ENCODE peak calls at places on chromosome 18, in five cellular contexts. I is pancreas, S is heart left ventricle, O is cardiac muscle cell, A is thyroid gland. R is an unnamed sample.

GRCh38 chr18:47718646-47719045 is 211.8 kb downstream of the SMAD2 start:
- DNase-seq in I (no peak), S (no peak), O (no peak), A (no peak), R (no peak)

GRCh38 chr18:74796928-74797576 is 199.4 kb downstream of the ZNF407 start:
- DNase-seq in I (no peak), S (no peak), O (peak), A (no peak), R (no peak)

GRCh38 chr18:39701839-39702238 is 2136.2 kb upstream of the CELF4 start:
- DNase-seq in I (no peak), S (no peak), O (peak), A (no peak), R (no peak)

GRCh38 chr18:46402396-46402795 is 254.6 kb downstream of the LOXHD1 start:
- DNase-seq in I (no peak), S (no peak), O (peak), A (no peak), R (no peak)

GRCh38 chr18:34697233-34697632 is 12.9 kb upstream of the DTNA start:
- DNase-seq in I (no peak), S (no peak), O (no peak), A (no peak), R (no peak)

GRCh38 chr18:10094154-10094553 is 180.3 kb downstream of the VAPA start:
- DNase-seq in I (no peak), S (no peak), O (no peak), A (no peak), R (no peak)

GRCh38 chr18:58692420-58693185 is 21.3 kb downstream of the MALT1 start:
- DNase-seq in I (no peak), S (no peak), O (no peak), A (no peak), R (no peak)

GRCh38 chr18:55838841-55839240 is 250.8 kb upstream of the TCF4 start:
- DNase-seq in I (no peak), S (no peak), O (peak), A (no peak), R (no peak)

GRCh38 chr18:60372598-60372997 is at the start of gene MC4R:
- DNase-seq in I (no peak), S (peak), O (peak), A (no peak), R (peak)

GRCh38 chr18:62585274-62586147 is 62.7 kb downstream of the ZCCHC2 start:
- DNase-seq in I (no peak), S (no peak), O (no peak), A (no peak), R (no peak)

GRCh38 chr18:57980573-57981348 is 63.3 kb upstream of the NEDD4L start:
- DNase-seq in I (no peak), S (no peak), O (no peak), A (no peak), R (no peak)

GRCh38 chr18:58501033-58501432 is 127.9 kb downstream of the ALPK2 start:
- DNase-seq in I (no peak), S (no peak), O (peak), A (no peak), R (no peak)

GRCh38 chr18:70284976-70285610 is 3.8 kb upstream of the SOCS6 start:
- DNase-seq in I (no peak), S (no peak), O (no peak), A (no peak), R (no peak)

GRCh38 chr18:76621184-76621583 is 126.1 kb upstream of the ZNF516 start:
- DNase-seq in I (no peak), S (no peak), O (no peak), A (no peak), R (no peak)

GRCh38 chr18:61825386-61825785 is 67.4 kb downstream of the RNF152 start:
- DNase-seq in I (no peak), S (no peak), O (peak), A (no peak), R (no peak)

GRCh38 chr18:46134920-46135675 is 30.9 kb downstream of the HAUS1 start:
- DNase-seq in I (no peak), S (peak), O (no peak), A (no peak), R (no peak)

GRCh38 chr18:58847383-58848071 is 17.1 kb upstream of the ZNF532 start:
- DNase-seq in I (peak), S (peak), O (no peak), A (no peak), R (peak)

GRCh38 chr18:62450546-62451395 is 72.1 kb upstream of the ZCCHC2 start:
- DNase-seq in I (peak), S (peak), O (peak), A (peak), R (peak)

GRCh38 chr18:10822457-10822856 is 296.6 kb downstream of the NAPG start:
- DNase-seq in I (no peak), S (no peak), O (peak), A (no peak), R (no peak)

GRCh38 chr18:5393779-5394178 is 98.3 kb upstream of the ZBTB14 start:
- DNase-seq in I (no peak), S (no peak), O (peak), A (no peak), R (no peak)

GRCh38 chr18:26480897-26481795 is 67.2 kb downstream of the KCTD1 start:
- DNase-seq in I (no peak), S (no peak), O (peak), A (peak), R (no peak)

GRCh38 chr18:31046916-31047315 is 4.4 kb upstream of the DSC3 start:
- DNase-seq in I (no peak), S (no peak), O (no peak), A (no peak), R (no peak)

GRCh38 chr18:10113156-10114022 is 199.6 kb downstream of the VAPA start:
- DNase-seq in I (no peak), S (no peak), O (peak), A (no peak), R (no peak)

DNA sequence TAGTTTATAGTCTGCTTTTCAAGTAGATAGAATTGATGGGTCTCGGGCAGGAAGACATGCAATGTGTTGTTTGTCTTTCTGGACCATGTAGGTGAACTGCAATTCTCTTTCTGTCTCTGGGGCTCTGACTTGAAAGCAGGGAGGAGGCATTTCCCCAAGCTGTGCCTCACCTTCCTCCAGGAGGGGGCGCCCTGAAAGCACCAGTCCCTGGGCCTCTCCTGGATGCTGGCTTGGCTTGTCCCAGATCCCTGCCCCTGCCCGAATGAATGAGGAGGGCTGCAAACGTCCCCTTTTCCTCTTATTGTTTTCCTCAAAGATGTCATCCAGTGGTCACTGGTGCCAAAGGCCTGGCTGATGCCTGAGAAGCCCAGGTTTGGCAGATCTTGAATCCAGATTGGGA is 270.6 kb downstream of the CELF4 start:
- DNase-seq in I (no peak), S (no peak), O (peak), A (peak), R (no peak)
- TF ChIP-seq CTCF in I (no peak), S (no peak), O (peak), A (peak), R (no peak)

GRCh38 chr18:8627107-8627472 is 17.9 kb downstream of the RAB12 start:
- DNase-seq in I (no peak), S (peak), O (no peak), A (no peak), R (no peak)

GRCh38 chr18:8626414-8627106 is 17.3 kb downstream of the RAB12 start:
- DNase-seq in I (no peak), S (no peak), O (no peak), A (no peak), R (no peak)

GRCh38 chr18:8625693-8626092 is 16.5 kb downstream of the RAB12 start:
- DNase-seq in I (no peak), S (no peak), O (no peak), A (no peak), R (no peak)

GRCh38 chr18:8620845-8621244 is 11.6 kb downstream of the RAB12 start:
- DNase-seq in I (no peak), S (no peak), O (no peak), A (no peak), R (no peak)

GRCh38 chr18:8623549-8624106 is 14.4 kb downstream of the RAB12 start:
- DNase-seq in I (no peak), S (peak), O (no peak), A (no peak), R (peak)
- H3K4me3 ChIP-seq in I (no peak), S (peak), O (no peak), A (no peak), R (peak)

DNA sequence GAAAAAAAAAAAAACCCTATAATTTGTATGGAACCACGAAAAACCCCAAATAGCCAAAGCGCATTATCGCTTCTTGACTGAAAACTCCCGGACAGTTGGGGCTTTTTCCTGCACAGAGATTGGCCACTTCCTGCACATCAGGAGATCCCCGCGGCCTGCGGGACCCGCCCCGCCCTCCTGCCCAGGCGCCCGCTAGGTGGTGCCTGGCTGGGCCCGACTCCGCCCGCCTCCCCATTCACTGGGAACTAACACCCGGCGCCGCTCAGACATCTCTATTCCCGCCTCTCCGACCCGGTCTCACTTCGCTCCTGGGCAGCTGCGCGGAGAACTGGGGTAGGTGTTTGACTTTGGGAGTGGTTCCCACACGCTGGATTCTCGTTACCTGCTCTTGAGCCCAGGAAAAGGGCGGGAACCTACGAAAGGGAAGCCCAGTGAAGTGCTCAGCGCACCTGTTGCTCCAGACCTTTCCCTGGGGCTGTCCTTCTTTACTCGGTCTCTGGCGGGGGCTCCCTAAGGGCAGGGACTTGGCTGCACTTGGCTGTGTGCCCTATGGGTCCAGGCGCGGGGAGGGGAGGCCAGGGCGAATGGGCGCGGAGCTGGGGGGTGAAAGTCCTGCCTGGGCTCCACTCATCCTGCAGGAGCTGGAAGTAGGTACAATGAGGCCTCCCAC is at the start of gene HMSD:
- DNase-seq in I (peak), S (peak), O (peak), A (peak), R (peak)
- TF ChIP-seq CTCF in I (peak), S (peak), O (peak), A (peak), R (peak)

GRCh38 chr18:50424877-50425690 is 50.2 kb downstream of the SKA1 start:
- DNase-seq in I (peak), S (peak), O (peak), A (no peak), R (no peak)

GRCh38 chr18:50427896-50428295 is 53.0 kb downstream of the SKA1 start:
- DNase-seq in I (no peak), S (no peak), O (no peak), A (no peak), R (no peak)

GRCh38 chr18:50418650-50419049 is 43.8 kb downstream of the SKA1 start:
- DNase-seq in I (no peak), S (no peak), O (no peak), A (no peak), R (no peak)

DNA sequence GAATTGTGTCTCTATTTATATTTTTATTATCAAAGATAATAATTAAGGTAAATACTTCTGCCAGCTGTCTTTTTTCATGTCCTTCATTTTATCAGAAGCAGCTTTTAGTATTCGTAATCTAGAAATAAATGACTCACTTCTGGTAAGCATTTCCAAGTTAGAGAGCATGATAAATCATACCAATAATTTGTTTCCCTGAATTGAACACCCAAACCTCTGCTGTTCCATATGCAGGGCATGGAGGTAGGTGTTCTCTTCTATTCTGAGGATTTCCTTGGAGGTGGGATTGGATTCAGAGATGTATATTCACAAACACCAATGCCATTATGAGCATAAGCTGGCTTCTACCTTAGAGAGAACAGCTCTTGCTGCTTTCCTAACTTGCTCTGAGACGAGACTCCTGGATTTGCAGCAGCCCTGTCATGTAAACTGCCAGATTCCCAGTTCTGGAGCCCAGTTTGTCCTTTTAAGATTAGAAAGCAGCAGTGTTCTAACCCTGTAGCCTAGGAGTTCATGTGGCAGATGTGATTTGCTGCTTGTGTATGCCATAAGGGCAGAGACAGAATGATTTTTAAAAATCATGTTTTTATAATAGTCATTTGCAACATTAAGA is 47.5 kb downstream of the SKA1 start:
- DNase-seq in I (no peak), S (no peak), O (peak), A (no peak), R (no peak)
- H3K4me3 ChIP-seq in I (no peak), S (no peak), O (no peak), A (no peak), R (no peak)

GRCh38 chr18:40957533-40958070 is 997.4 kb upstream of the PIK3C3 start:
- DNase-seq in I (no peak), S (no peak), O (no peak), A (no peak), R (no peak)
- TF ChIP-seq CTCF in I (no peak), S (no peak), O (peak), A (no peak), R (no peak)

DNA sequence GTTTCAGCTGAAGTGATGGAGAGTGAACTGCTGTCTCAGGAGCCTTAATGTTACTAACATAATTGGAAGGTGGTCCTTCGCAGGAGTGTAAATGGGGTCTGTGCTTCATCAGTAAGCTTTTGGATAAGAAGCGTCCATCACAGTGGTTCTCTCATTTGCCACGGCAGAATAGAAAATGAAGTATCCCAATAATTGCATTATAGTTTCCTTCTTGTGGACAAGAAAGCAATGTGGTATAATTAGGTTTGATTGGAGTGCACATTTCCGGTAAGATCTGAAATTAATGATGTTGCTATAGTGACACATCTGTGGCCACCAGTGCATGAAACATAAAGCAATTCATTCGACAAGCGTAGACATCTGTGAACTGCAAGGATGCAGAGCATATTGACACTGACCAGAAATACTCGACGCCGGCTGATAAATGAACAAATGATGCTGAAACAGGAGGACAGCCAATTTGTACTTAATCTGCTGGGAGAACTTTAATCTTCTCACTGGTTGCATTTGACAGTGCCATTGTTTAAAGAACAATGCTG is 112.3 kb upstream of the NFATC1 start:
- DNase-seq in I (no peak), S (no peak), O (no peak), A (no peak), R (no peak)
- H3K4me3 ChIP-seq in I (no peak), S (no peak), O (no peak), A (no peak), R (no peak)

GRCh38 chr18:65753520-65753919 is 2.7 kb downstream of the CDH7 start:
- DNase-seq in I (no peak), S (no peak), O (no peak), A (no peak), R (no peak)
- TF ChIP-seq CTCF in I (no peak), S (no peak), O (no peak), A (no peak), R (no peak)

DNA sequence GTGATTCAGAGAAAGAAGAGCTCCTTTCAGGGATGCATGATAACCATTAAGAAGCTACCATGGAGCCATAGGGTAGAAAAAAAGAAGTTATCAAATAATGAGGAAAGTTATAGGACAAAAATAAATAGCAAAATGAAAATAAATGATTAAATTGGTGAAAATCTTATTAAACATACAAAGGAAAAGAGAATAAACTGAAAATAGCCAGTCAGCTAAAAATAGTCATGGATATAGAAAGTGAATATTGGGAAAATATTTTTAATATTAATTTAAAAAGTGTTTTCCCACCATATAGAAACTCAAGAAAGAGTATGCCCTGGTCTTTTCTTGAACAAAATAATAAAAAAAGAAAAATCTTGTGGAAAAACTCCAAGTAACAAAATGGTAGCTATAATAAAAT is 209.2 kb upstream of the CDH19 start:
- DNase-seq in I (no peak), S (no peak), O (no peak), A (no peak), R (no peak)
- H3K4me3 ChIP-seq in I (no peak), S (no peak), O (no peak), A (no peak), R (no peak)

GRCh38 chr18:23812566-23813440 is 123.5 kb downstream of the LAMA3 start:
- DNase-seq in I (no peak), S (no peak), O (peak), A (no peak), R (no peak)
- TF ChIP-seq CTCF in I (peak), S (peak), O (peak), A (peak), R (peak)